ENCODE peak calls at places on chromosomes 13 and 19, in nine cellular contexts. One of them, this sample, is unnamed.

GRCh38 chr19:45076851-45077730 is 813 bp upstream of the ZNF296 start:
- DNase-seq in neural crest cell: no peak
- DNase-seq in progenitor cell of endocrine pancreas: no peak
- DNase-seq in OCI-LY7: no peak
- DNase-seq in WTC11: peak
- DNase-seq in AG09319: no peak
- DNase-seq in upper lobe of left lung: no peak
- DNase-seq in cardiac muscle cell: no peak
- DNase-seq in HFF-Myc: no peak
- DNase-seq in this sample: no peak

GRCh38 chr13:28532226-28533048 is 37.5 kb upstream of the FLT1 start:
- DNase-seq in AG09319: no peak
- DNase-seq in cardiac muscle cell: peak
- DNase-seq in OCI-LY7: no peak
- DNase-seq in HFF-Myc: no peak
- DNase-seq in upper lobe of left lung: peak
- DNase-seq in progenitor cell of endocrine pancreas: peak
- DNase-seq in WTC11: peak
- DNase-seq in neural crest cell: peak
- DNase-seq in this sample: peak

GRCh38 chr19:35738021-35738886 is 4.0 kb downstream of the IGFLR1 start:
- DNase-seq in upper lobe of left lung: no peak
- DNase-seq in WTC11: no peak
- DNase-seq in OCI-LY7: no peak
- DNase-seq in cardiac muscle cell: no peak
- DNase-seq in progenitor cell of endocrine pancreas: no peak
- DNase-seq in neural crest cell: no peak
- DNase-seq in AG09319: no peak
- DNase-seq in HFF-Myc: no peak
- DNase-seq in this sample: no peak

GRCh38 chr13:47908200-47908902 is 92.7 kb downstream of the SUCLA2 start:
- DNase-seq in progenitor cell of endocrine pancreas: no peak
- DNase-seq in upper lobe of left lung: no peak
- DNase-seq in cardiac muscle cell: no peak
- DNase-seq in OCI-LY7: no peak
- DNase-seq in neural crest cell: no peak
- DNase-seq in AG09319: no peak
- DNase-seq in WTC11: no peak
- DNase-seq in HFF-Myc: no peak
- DNase-seq in this sample: no peak

GRCh38 chr19:42965204-42965603 is 28.2 kb upstream of the PSG7 start:
- DNase-seq in upper lobe of left lung: no peak
- DNase-seq in AG09319: no peak
- DNase-seq in cardiac muscle cell: no peak
- DNase-seq in HFF-Myc: no peak
- DNase-seq in progenitor cell of endocrine pancreas: no peak
- DNase-seq in OCI-LY7: no peak
- DNase-seq in neural crest cell: no peak
- DNase-seq in WTC11: no peak
- DNase-seq in this sample: no peak

GRCh38 chr13:75120071-75120470 is 361.9 kb downstream of the TBC1D4 start:
- DNase-seq in neural crest cell: no peak
- DNase-seq in WTC11: no peak
- DNase-seq in HFF-Myc: no peak
- DNase-seq in OCI-LY7: no peak
- DNase-seq in cardiac muscle cell: no peak
- DNase-seq in progenitor cell of endocrine pancreas: no peak
- DNase-seq in AG09319: no peak
- DNase-seq in upper lobe of left lung: no peak
- DNase-seq in this sample: no peak

GRCh38 chr19:674282-675151 is 1.7 kb upstream of the FSTL3 start:
- DNase-seq in HFF-Myc: no peak
- DNase-seq in upper lobe of left lung: no peak
- DNase-seq in WTC11: no peak
- DNase-seq in neural crest cell: no peak
- DNase-seq in cardiac muscle cell: no peak
- DNase-seq in AG09319: no peak
- DNase-seq in progenitor cell of endocrine pancreas: no peak
- DNase-seq in OCI-LY7: no peak
- DNase-seq in this sample: no peak

GRCh38 chr13:102504002-102504401 is 92.8 kb upstream of the TPP2 start:
- DNase-seq in HFF-Myc: no peak
- DNase-seq in OCI-LY7: no peak
- DNase-seq in progenitor cell of endocrine pancreas: no peak
- DNase-seq in WTC11: no peak
- DNase-seq in upper lobe of left lung: no peak
- DNase-seq in AG09319: no peak
- DNase-seq in cardiac muscle cell: no peak
- DNase-seq in neural crest cell: no peak
- DNase-seq in this sample: no peak

GRCh38 chr19:30224689-30225606 is 147.2 kb upstream of the ZNF536 start:
- DNase-seq in AG09319: no peak
- DNase-seq in cardiac muscle cell: no peak
- DNase-seq in upper lobe of left lung: no peak
- DNase-seq in neural crest cell: peak
- DNase-seq in OCI-LY7: peak
- DNase-seq in WTC11: no peak
- DNase-seq in progenitor cell of endocrine pancreas: no peak
- DNase-seq in HFF-Myc: no peak
- DNase-seq in this sample: no peak

GRCh38 chr19:3506384-3507340 is 551 bp downstream of the FZR1 start:
- DNase-seq in AG09319: no peak
- DNase-seq in progenitor cell of endocrine pancreas: no peak
- DNase-seq in WTC11: no peak
- DNase-seq in cardiac muscle cell: peak
- DNase-seq in neural crest cell: no peak
- DNase-seq in HFF-Myc: no peak
- DNase-seq in upper lobe of left lung: peak
- DNase-seq in OCI-LY7: peak
- DNase-seq in this sample: peak

GRCh38 chr19:29121684-29122083 is 91.3 kb downstream of the UQCRFS1 start:
- DNase-seq in upper lobe of left lung: no peak
- DNase-seq in neural crest cell: peak
- DNase-seq in HFF-Myc: no peak
- DNase-seq in WTC11: peak
- DNase-seq in progenitor cell of endocrine pancreas: no peak
- DNase-seq in AG09319: no peak
- DNase-seq in cardiac muscle cell: no peak
- DNase-seq in OCI-LY7: no peak
- DNase-seq in this sample: no peak

GRCh38 chr19:27805848-27806247 is 1407.1 kb downstream of the UQCRFS1 start:
- DNase-seq in HFF-Myc: no peak
- DNase-seq in progenitor cell of endocrine pancreas: no peak
- DNase-seq in upper lobe of left lung: no peak
- DNase-seq in OCI-LY7: no peak
- DNase-seq in AG09319: no peak
- DNase-seq in cardiac muscle cell: no peak
- DNase-seq in WTC11: no peak
- DNase-seq in neural crest cell: no peak
- DNase-seq in this sample: no peak

GRCh38 chr13:31703780-31704179 is 35.5 kb upstream of the RXFP2 start:
- DNase-seq in cardiac muscle cell: no peak
- DNase-seq in neural crest cell: no peak
- DNase-seq in HFF-Myc: no peak
- DNase-seq in WTC11: no peak
- DNase-seq in progenitor cell of endocrine pancreas: no peak
- DNase-seq in OCI-LY7: no peak
- DNase-seq in AG09319: no peak
- DNase-seq in upper lobe of left lung: no peak
- DNase-seq in this sample: no peak

GRCh38 chr13:38167164-38167822 is 182.4 kb upstream of the UFM1 start:
- DNase-seq in upper lobe of left lung: no peak
- DNase-seq in progenitor cell of endocrine pancreas: no peak
- DNase-seq in WTC11: no peak
- DNase-seq in neural crest cell: no peak
- DNase-seq in OCI-LY7: no peak
- DNase-seq in cardiac muscle cell: no peak
- DNase-seq in AG09319: no peak
- DNase-seq in HFF-Myc: no peak
- DNase-seq in this sample: no peak

GRCh38 chr13:26785845-26786630 is 25.5 kb upstream of the GPR12 start:
- DNase-seq in cardiac muscle cell: no peak
- DNase-seq in WTC11: peak
- DNase-seq in AG09319: no peak
- DNase-seq in upper lobe of left lung: peak
- DNase-seq in progenitor cell of endocrine pancreas: no peak
- DNase-seq in neural crest cell: no peak
- DNase-seq in OCI-LY7: peak
- DNase-seq in HFF-Myc: peak
- DNase-seq in this sample: peak

GRCh38 chr19:15428956-15429824 is 10.4 kb upstream of the AKAP8L start:
- DNase-seq in WTC11: no peak
- DNase-seq in neural crest cell: no peak
- DNase-seq in progenitor cell of endocrine pancreas: no peak
- DNase-seq in upper lobe of left lung: no peak
- DNase-seq in AG09319: no peak
- DNase-seq in OCI-LY7: no peak
- DNase-seq in HFF-Myc: no peak
- DNase-seq in cardiac muscle cell: no peak
- DNase-seq in this sample: no peak

GRCh38 chr13:39616087-39616694 is 13.2 kb upstream of the LHFPL6 start:
- DNase-seq in neural crest cell: peak
- DNase-seq in AG09319: no peak
- DNase-seq in upper lobe of left lung: peak
- DNase-seq in OCI-LY7: peak
- DNase-seq in progenitor cell of endocrine pancreas: peak
- DNase-seq in WTC11: peak
- DNase-seq in HFF-Myc: peak
- DNase-seq in cardiac muscle cell: peak
- DNase-seq in this sample: no peak

GRCh38 chr13:33927315-33927714 is 109.4 kb downstream of the RFC3 start:
- DNase-seq in upper lobe of left lung: no peak
- DNase-seq in OCI-LY7: no peak
- DNase-seq in AG09319: no peak
- DNase-seq in HFF-Myc: peak
- DNase-seq in progenitor cell of endocrine pancreas: no peak
- DNase-seq in WTC11: no peak
- DNase-seq in neural crest cell: no peak
- DNase-seq in cardiac muscle cell: no peak
- DNase-seq in this sample: no peak

GRCh38 chr19:3554254-3555083 is 2.9 kb downstream of the MFSD12 start:
- DNase-seq in upper lobe of left lung: no peak
- DNase-seq in neural crest cell: no peak
- DNase-seq in progenitor cell of endocrine pancreas: no peak
- DNase-seq in HFF-Myc: no peak
- DNase-seq in OCI-LY7: peak
- DNase-seq in cardiac muscle cell: no peak
- DNase-seq in WTC11: no peak
- DNase-seq in AG09319: no peak
- DNase-seq in this sample: no peak

GRCh38 chr19:33405491-33406461 is 32.3 kb downstream of the CEBPG start:
- DNase-seq in HFF-Myc: no peak
- DNase-seq in neural crest cell: no peak
- DNase-seq in AG09319: no peak
- DNase-seq in WTC11: no peak
- DNase-seq in progenitor cell of endocrine pancreas: no peak
- DNase-seq in upper lobe of left lung: no peak
- DNase-seq in OCI-LY7: no peak
- DNase-seq in cardiac muscle cell: no peak
- DNase-seq in this sample: no peak

GRCh38 chr13:25214371-25215252 is 42.5 kb upstream of the AMER2 start:
- DNase-seq in upper lobe of left lung: no peak
- DNase-seq in HFF-Myc: peak
- DNase-seq in AG09319: no peak
- DNase-seq in OCI-LY7: no peak
- DNase-seq in cardiac muscle cell: no peak
- DNase-seq in neural crest cell: no peak
- DNase-seq in progenitor cell of endocrine pancreas: no peak
- DNase-seq in WTC11: no peak
- DNase-seq in this sample: no peak
- TF ChIP-seq CTCF in upper lobe of left lung: no peak
- TF ChIP-seq CTCF in HFF-Myc: peak
- TF ChIP-seq CTCF in AG09319: no peak
- TF ChIP-seq CTCF in OCI-LY7: peak
- TF ChIP-seq CTCF in cardiac muscle cell: peak
- TF ChIP-seq CTCF in neural crest cell: no peak
- TF ChIP-seq CTCF in progenitor cell of endocrine pancreas: no peak
- TF ChIP-seq CTCF in WTC11: no peak
- TF ChIP-seq CTCF in this sample: no peak

GRCh38 chr13:36817996-36818395 is 1.0 kb upstream of the RFXAP start:
- DNase-seq in neural crest cell: no peak
- DNase-seq in upper lobe of left lung: no peak
- DNase-seq in cardiac muscle cell: no peak
- DNase-seq in AG09319: no peak
- DNase-seq in HFF-Myc: no peak
- DNase-seq in OCI-LY7: peak
- DNase-seq in progenitor cell of endocrine pancreas: no peak
- DNase-seq in WTC11: no peak
- DNase-seq in this sample: no peak
- TF ChIP-seq CTCF in neural crest cell: no peak
- TF ChIP-seq CTCF in upper lobe of left lung: no peak
- TF ChIP-seq CTCF in cardiac muscle cell: no peak
- TF ChIP-seq CTCF in AG09319: no peak
- TF ChIP-seq CTCF in HFF-Myc: no peak
- TF ChIP-seq CTCF in OCI-LY7: peak
- TF ChIP-seq CTCF in progenitor cell of endocrine pancreas: no peak
- TF ChIP-seq CTCF in WTC11: no peak
- TF ChIP-seq CTCF in this sample: no peak

GRCh38 chr13:98310485-98311199 is 133.6 kb upstream of the RNF113B start:
- DNase-seq in progenitor cell of endocrine pancreas: no peak
- DNase-seq in OCI-LY7: no peak
- DNase-seq in upper lobe of left lung: no peak
- DNase-seq in WTC11: no peak
- DNase-seq in cardiac muscle cell: no peak
- DNase-seq in AG09319: no peak
- DNase-seq in neural crest cell: no peak
- DNase-seq in HFF-Myc: no peak
- DNase-seq in this sample: no peak
- TF ChIP-seq CTCF in progenitor cell of endocrine pancreas: no peak
- TF ChIP-seq CTCF in OCI-LY7: no peak
- TF ChIP-seq CTCF in upper lobe of left lung: no peak
- TF ChIP-seq CTCF in WTC11: no peak
- TF ChIP-seq CTCF in cardiac muscle cell: no peak
- TF ChIP-seq CTCF in AG09319: no peak
- TF ChIP-seq CTCF in neural crest cell: no peak
- TF ChIP-seq CTCF in HFF-Myc: no peak
- TF ChIP-seq CTCF in this sample: no peak

DNA sequence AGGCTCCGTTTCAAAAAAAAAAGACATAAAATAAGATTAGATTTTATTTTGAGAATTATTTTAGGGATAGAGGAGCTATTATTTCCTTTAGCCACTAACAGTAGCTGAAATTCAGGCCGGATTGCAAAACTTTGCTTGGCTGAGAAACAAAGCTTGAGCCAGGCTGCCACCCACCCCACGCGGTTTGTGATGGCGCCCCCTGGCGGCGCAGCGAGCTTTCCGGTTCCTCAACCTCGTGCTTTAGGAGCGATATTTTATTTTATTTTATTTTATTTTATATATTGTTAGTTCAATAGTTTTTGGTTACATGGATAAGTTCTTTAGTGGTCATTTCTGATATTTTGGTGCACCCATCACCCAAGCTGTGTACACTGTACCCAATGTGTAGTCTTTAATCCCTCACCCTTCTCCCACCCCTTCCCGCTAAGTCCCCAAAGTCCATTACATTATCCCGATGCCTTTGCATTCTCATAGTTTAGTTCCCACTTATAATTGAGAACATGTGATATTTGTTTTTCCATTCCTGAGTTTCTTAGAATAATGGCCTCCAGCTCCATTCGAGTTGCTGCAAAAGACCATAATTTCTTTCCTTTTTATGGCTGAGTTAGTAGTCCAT is 19.8 kb upstream of the CEACAM4 start:
- DNase-seq in WTC11: peak
- DNase-seq in progenitor cell of endocrine pancreas: no peak
- DNase-seq in OCI-LY7: peak
- DNase-seq in neural crest cell: no peak
- DNase-seq in upper lobe of left lung: no peak
- DNase-seq in cardiac muscle cell: no peak
- DNase-seq in HFF-Myc: no peak
- DNase-seq in AG09319: no peak
- DNase-seq in this sample: no peak
- TF ChIP-seq CTCF in WTC11: peak
- TF ChIP-seq CTCF in progenitor cell of endocrine pancreas: no peak
- TF ChIP-seq CTCF in OCI-LY7: peak
- TF ChIP-seq CTCF in neural crest cell: peak
- TF ChIP-seq CTCF in upper lobe of left lung: no peak
- TF ChIP-seq CTCF in cardiac muscle cell: peak
- TF ChIP-seq CTCF in HFF-Myc: peak
- TF ChIP-seq CTCF in AG09319: peak
- TF ChIP-seq CTCF in this sample: no peak

This sample was measured in activated B cell treated with CpG ODN at 0.5 μM for 24 hours.